ENCODE peak calls at places on chromosomes 13 and 19, in ten cellular contexts. T is DND-41; V is stomach; G is CD8-positive, alpha-beta T cell; K is CD4-positive, alpha-beta memory T cell; M is heart right ventricle; H is PC-3; Y is left lung; W is A549; E is mesenchymal stem cell. R is an unnamed sample. For H3K4me1, the result is how much of the 10 kb centered on the place peaks cover.

GRCh38 chr13:25901460-25902376 is 150.1 kb downstream of the SHISA2 start:
- DNase-seq in T (peak), V (no peak), G (no peak), K (peak), M (no peak), H (peak), Y (no peak), W (peak), E (peak), R (no peak)

GRCh38 chr19:53538378-53539109 is 599 bp downstream of the ZNF331 start:
- DNase-seq in T (peak), V (no peak), G (no peak), K (no peak), M (peak), H (peak), Y (no peak), W (no peak), E (no peak), R (no peak)

GRCh38 chr19:35792888-35793287 is 17.5 kb downstream of the ARHGAP33 start:
- DNase-seq in T (no peak), V (no peak), G (no peak), K (no peak), M (no peak), H (no peak), Y (no peak), W (no peak), E (no peak), R (no peak)

GRCh38 chr19:40627486-40628279 is 26.5 kb downstream of the LTBP4 start:
- DNase-seq in T (no peak), V (no peak), G (no peak), K (no peak), M (no peak), H (no peak), Y (no peak), W (no peak), E (no peak), R (no peak)

GRCh38 chr13:111903143-111903542 is 163.8 kb upstream of the SOX1 start:
- DNase-seq in T (no peak), V (no peak), G (peak), K (no peak), M (no peak), H (no peak), Y (no peak), W (peak), E (peak), R (no peak)

GRCh38 chr19:40241809-40242384 is 15.4 kb upstream of the CCNP start:
- DNase-seq in T (no peak), V (no peak), G (no peak), K (no peak), M (peak), H (no peak), Y (no peak), W (no peak), E (no peak), R (no peak)

GRCh38 chr19:16098416-16098768 is 13.3 kb upstream of the RAB8A start:
- DNase-seq in T (no peak), V (no peak), G (no peak), K (no peak), M (no peak), H (no peak), Y (no peak), W (no peak), E (no peak), R (no peak)

GRCh38 chr19:29535432-29535831 is 9.6 kb downstream of the VSTM2B start:
- DNase-seq in T (no peak), V (peak), G (peak), K (no peak), M (no peak), H (no peak), Y (peak), W (no peak), E (no peak), R (no peak)

GRCh38 chr19:5131031-5131865 is 162.3 kb downstream of the KDM4B start:
- DNase-seq in T (no peak), V (no peak), G (peak), K (no peak), M (no peak), H (no peak), Y (no peak), W (no peak), E (no peak), R (peak)

GRCh38 chr13:56182598-56182997 is 958.1 kb upstream of the PRR20A start:
- DNase-seq in T (no peak), V (no peak), G (no peak), K (no peak), M (no peak), H (no peak), Y (no peak), W (no peak), E (no peak), R (peak)

GRCh38 chr19:18282021-18282787 is 782 bp upstream of the JUND start:
- DNase-seq in T (no peak), V (no peak), G (no peak), K (no peak), M (peak), H (peak), Y (no peak), W (no peak), E (no peak), R (peak)

GRCh38 chr19:42053037-42053935 is 16.7 kb downstream of the GRIK5 start:
- DNase-seq in T (no peak), V (no peak), G (no peak), K (no peak), M (no peak), H (peak), Y (no peak), W (no peak), E (no peak), R (no peak)

GRCh38 chr13:32175307-32175706 is 139.9 kb downstream of the ZAR1L start:
- DNase-seq in T (no peak), V (no peak), G (no peak), K (no peak), M (no peak), H (no peak), Y (no peak), W (no peak), E (no peak), R (no peak)

GRCh38 chr13:114120486-114121430 is 11.7 kb downstream of the RASA3 start:
- DNase-seq in T (no peak), V (no peak), G (no peak), K (no peak), M (no peak), H (no peak), Y (no peak), W (no peak), E (peak), R (no peak)

GRCh38 chr13:109971006-109971744 is 184.8 kb upstream of the IRS2 start:
- DNase-seq in T (no peak), V (no peak), G (no peak), K (no peak), M (peak), H (no peak), Y (no peak), W (no peak), E (no peak), R (no peak)

GRCh38 chr13:95462801-95463200 is 89.7 kb upstream of the CLDN10 start:
- DNase-seq in T (no peak), V (no peak), G (no peak), K (no peak), M (no peak), H (no peak), Y (no peak), W (no peak), E (no peak), R (no peak)

GRCh38 chr13:27952931-27953670 is 16.0 kb downstream of the CDX2 start:
- DNase-seq in T (no peak), V (peak), G (no peak), K (no peak), M (no peak), H (no peak), Y (no peak), W (no peak), E (no peak), R (peak)

GRCh38 chr19:29505034-29505824 is 20.6 kb upstream of the VSTM2B start:
- DNase-seq in T (no peak), V (no peak), G (no peak), K (no peak), M (no peak), H (no peak), Y (no peak), W (no peak), E (no peak), R (peak)

GRCh38 chr13:112791662-112792440 is 102.0 kb downstream of the ATP11A start:
- DNase-seq in T (no peak), V (peak), G (peak), K (no peak), M (no peak), H (no peak), Y (peak), W (no peak), E (no peak), R (no peak)

GRCh38 chr13:76852991-76853390 is 33.2 kb downstream of the KCTD12 start:
- DNase-seq in T (no peak), V (no peak), G (no peak), K (no peak), M (no peak), H (peak), Y (no peak), W (no peak), E (peak), R (no peak)

GRCh38 chr13:36696410-36696809 is 22.6 kb downstream of the SERTM1 start:
- DNase-seq in T (no peak), V (no peak), G (no peak), K (no peak), M (no peak), H (no peak), Y (no peak), W (no peak), E (no peak), R (no peak)

GRCh38 chr19:6362024-6362344 is 653 bp downstream of the CLPP start:
- DNase-seq in T (peak), V (peak), G (no peak), K (peak), M (no peak), H (no peak), Y (no peak), W (no peak), E (no peak), R (no peak)

GRCh38 chr13:85497652-85498051 is 301.6 kb downstream of the SLITRK6 start:
- DNase-seq in T (no peak), V (no peak), G (no peak), K (no peak), M (no peak), H (peak), Y (no peak), W (peak), E (peak), R (no peak)

GRCh38 chr19:38543286-38543806 is 74.4 kb downstream of the MAP4K1 start:
- DNase-seq in T (no peak), V (no peak), G (no peak), K (no peak), M (no peak), H (no peak), Y (no peak), W (no peak), E (no peak), R (peak)

GRCh38 chr19:31350693-31351211 is 1.5 kb upstream of the TSHZ3 start:
- DNase-seq in T (peak), V (peak), G (no peak), K (no peak), M (peak), H (peak), Y (peak), W (peak), E (peak), R (no peak)

GRCh38 chr13:67285611-67286010 is 55.5 kb upstream of the PCDH9 start:
- DNase-seq in T (no peak), V (no peak), G (no peak), K (no peak), M (no peak), H (no peak), Y (no peak), W (no peak), E (no peak), R (no peak)

GRCh38 chr19:51439021-51439465 is 19.2 kb downstream of the SIGLEC8 start:
- DNase-seq in T (no peak), V (no peak), G (no peak), K (peak), M (no peak), H (peak), Y (no peak), W (no peak), E (no peak), R (peak)

GRCh38 chr13:76820759-76821158 is 65.4 kb downstream of the KCTD12 start:
- DNase-seq in T (no peak), V (no peak), G (no peak), K (no peak), M (peak), H (no peak), Y (no peak), W (no peak), E (peak), R (no peak)

GRCh38 chr19:21603431-21604153 is 98.2 kb downstream of the ZNF429 start:
- DNase-seq in T (peak), V (no peak), G (no peak), K (no peak), M (no peak), H (no peak), Y (no peak), W (no peak), E (no peak), R (no peak)

GRCh38 chr13:113946409-113947181 is 27.3 kb downstream of the C13orf46 start:
- DNase-seq in T (no peak), V (no peak), G (no peak), K (no peak), M (no peak), H (no peak), Y (no peak), W (no peak), E (no peak), R (no peak)

GRCh38 chr13:111031531-111031961 is 83.6 kb upstream of the ARHGEF7 start:
- DNase-seq in T (peak), V (no peak), G (no peak), K (no peak), M (no peak), H (peak), Y (no peak), W (no peak), E (peak), R (no peak)

GRCh38 chr13:40563350-40564125 is 102.9 kb downstream of the FOXO1 start:
- DNase-seq in T (no peak), V (no peak), G (no peak), K (no peak), M (no peak), H (no peak), Y (no peak), W (no peak), E (peak), R (no peak)

GRCh38 chr13:41905600-41906254 is 55.2 kb downstream of the VWA8 start:
- DNase-seq in T (no peak), V (no peak), G (no peak), K (peak), M (no peak), H (peak), Y (no peak), W (peak), E (peak), R (no peak)

GRCh38 chr13:38415233-38415632 is 65.6 kb downstream of the UFM1 start:
- DNase-seq in T (no peak), V (no peak), G (no peak), K (peak), M (no peak), H (no peak), Y (no peak), W (no peak), E (no peak), R (no peak)

GRCh38 chr19:14112051-14112808 is 5.3 kb downstream of the PRKACA start:
- DNase-seq in T (no peak), V (no peak), G (no peak), K (no peak), M (peak), H (no peak), Y (peak), W (no peak), E (no peak), R (no peak)

GRCh38 chr13:110037925-110038573 is 251.7 kb upstream of the IRS2 start:
- DNase-seq in T (no peak), V (no peak), G (no peak), K (no peak), M (no peak), H (no peak), Y (no peak), W (no peak), E (no peak), R (no peak)

DNA sequence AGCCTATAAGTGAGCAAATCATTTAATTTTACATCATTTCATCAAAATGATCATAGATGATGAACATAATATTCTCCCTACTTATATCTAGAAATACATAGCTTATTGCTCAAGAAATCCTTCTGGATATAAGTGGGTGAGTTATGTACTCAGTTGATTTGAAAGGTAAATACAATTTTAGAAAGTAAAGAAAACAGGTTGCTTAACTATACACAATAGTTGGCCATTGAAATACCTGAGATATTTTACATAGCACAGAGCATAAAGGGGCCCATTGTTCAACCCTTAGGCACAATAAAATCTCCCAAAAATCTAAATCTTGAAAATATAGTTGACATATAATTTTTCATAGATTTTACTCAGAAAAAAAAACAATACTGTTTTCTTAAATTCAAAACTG is 782.0 kb upstream of the KLHL1 start:
- DNase-seq in T (no peak), V (no peak), G (no peak), K (no peak), M (no peak), H (peak), Y (no peak), W (no peak), E (no peak), R (no peak)
- H3K4me1 ChIP-seq in T (under half), V (under half), G (under half), K (under half), M (under half), H (under half), Y (under half), W (under half), E (under half), R (under half)

GRCh38 chr13:99275093-99275469 is 16.9 kb upstream of the GPR18 start:
- DNase-seq in T (peak), V (no peak), G (peak), K (peak), M (no peak), H (peak), Y (no peak), W (no peak), E (peak), R (peak)
- H3K4me1 ChIP-seq in T (under half), V (under half), G (half or more), K (half or more), M (under half), H (under half), Y (half or more), W (under half), E (under half), R (under half)

DNA sequence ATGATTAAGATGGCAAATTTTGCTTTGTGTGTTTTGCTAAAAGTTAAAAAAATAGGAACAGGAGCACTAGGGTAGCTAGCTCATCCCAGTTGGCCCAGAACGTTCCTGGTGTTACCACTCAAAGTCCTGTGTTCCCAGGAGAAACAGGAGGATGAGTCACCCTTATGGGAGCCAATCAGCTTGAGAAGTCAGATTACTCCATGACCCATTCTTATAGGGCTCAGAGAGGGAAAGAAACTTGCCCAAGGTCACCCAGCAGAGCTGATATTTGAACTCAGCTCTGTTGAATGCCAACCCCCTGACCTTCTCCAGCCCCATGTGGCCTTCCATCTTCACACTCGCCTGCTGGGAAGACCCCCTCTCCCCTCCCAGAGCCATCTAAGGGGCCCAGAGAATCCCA is 13.0 kb downstream of the NMRK2 start:
- DNase-seq in T (no peak), V (no peak), G (no peak), K (no peak), M (no peak), H (no peak), Y (no peak), W (no peak), E (peak), R (no peak)
- H3K4me1 ChIP-seq in T (under half), V (under half), G (under half), K (under half), M (under half), H (under half), Y (under half), W (under half), E (under half), R (under half)

GRCh38 chr19:48961051-48961649 is 4.0 kb upstream of the FTL start:
- DNase-seq in T (no peak), V (no peak), G (no peak), K (no peak), M (no peak), H (no peak), Y (no peak), W (peak), E (peak), R (peak)

GRCh38 chr19:48954595-48955307 is at the start of gene BAX:
- DNase-seq in T (peak), V (peak), G (peak), K (peak), M (peak), H (peak), Y (peak), W (peak), E (peak), R (peak)

GRCh38 chr19:48955308-48955958 is 758 bp downstream of the BAX start:
- DNase-seq in T (no peak), V (no peak), G (no peak), K (no peak), M (no peak), H (no peak), Y (no peak), W (no peak), E (peak), R (peak)

GRCh38 chr19:48959341-48960239 is 4.9 kb downstream of the BAX start:
- DNase-seq in T (peak), V (no peak), G (no peak), K (no peak), M (no peak), H (no peak), Y (peak), W (peak), E (no peak), R (no peak)

DNA sequence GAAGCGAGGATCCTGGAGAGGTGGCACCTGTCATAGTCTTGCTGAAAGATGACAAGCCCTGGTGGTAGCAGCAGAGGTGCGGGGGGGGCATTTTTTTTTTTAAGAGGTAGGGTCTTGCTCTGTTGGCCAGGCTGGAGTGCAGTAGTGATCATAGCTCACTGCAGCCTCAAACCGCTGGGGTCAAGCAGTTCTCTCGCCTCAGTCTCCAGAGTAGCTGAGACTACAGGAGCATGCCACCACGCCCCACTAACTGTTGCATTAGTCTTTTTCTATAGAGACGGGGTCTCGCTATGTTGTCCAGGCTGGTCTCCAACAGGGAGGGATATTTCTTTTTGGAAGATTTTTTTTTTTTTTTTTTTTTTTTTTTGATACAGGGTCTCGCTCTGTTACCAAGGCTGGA is 3.3 kb downstream of the BAX start:
- DNase-seq in T (no peak), V (no peak), G (no peak), K (no peak), M (no peak), H (no peak), Y (no peak), W (no peak), E (no peak), R (no peak)
- H3K4me1 ChIP-seq in T (under half), V (under half), G (under half), K (under half), M (under half), H (under half), Y (half or more), W (under half), E (under half), R (under half)

GRCh38 chr19:55683449-55684261 is 8.6 kb downstream of the EPN1 start:
- DNase-seq in T (no peak), V (peak), G (no peak), K (no peak), M (no peak), H (no peak), Y (peak), W (no peak), E (no peak), R (peak)
- H3K4me1 ChIP-seq in T (under half), V (half or more), G (under half), K (under half), M (half or more), H (under half), Y (under half), W (under half), E (under half), R (half or more)

R was measured in mucosa of descending colon.